ENCODE peak calls at places on chromosome 6, in four cellular contexts. R is HepG2, O is GM12878, B is H1. P is an unnamed sample.

GRCh38 chr6:7112741-7113313 is 5.1 kb downstream of the RREB1 start:
- DNase-seq in R (peak; percentile 69), O (peak; percentile 41), B (no peak), P (no peak)

GRCh38 chr6:64280569-64280968 is 645.0 kb downstream of the PHF3 start:
- DNase-seq in R (peak; percentile 21), O (no peak), B (no peak), P (no peak)

GRCh38 chr6:2448826-2449571 is 203.6 kb upstream of the GMDS start:
- DNase-seq in R (peak; percentile 72), O (no peak), B (no peak), P (peak; percentile 46)

GRCh38 chr6:156379946-156380707 is 397.1 kb upstream of the ARID1B start:
- DNase-seq in R (no peak), O (no peak), B (no peak), P (no peak)

GRCh38 chr6:11093065-11093590 is 506 bp upstream of the SMIM13 start:
- DNase-seq in R (no peak), O (no peak), B (no peak), P (no peak)

GRCh38 chr6:135250751-135251356 is 69.7 kb downstream of the MYB start:
- DNase-seq in R (peak; percentile 49), O (no peak), B (peak; percentile 56), P (peak; percentile 75)

GRCh38 chr6:137928286-137928685 is 61.2 kb downstream of the TNFAIP3 start:
- DNase-seq in R (no peak), O (no peak), B (no peak), P (no peak)

GRCh38 chr6:29926795-29927427 is 15.4 kb upstream of the HLA-A start:
- DNase-seq in R (peak; percentile 78), O (no peak), B (peak; percentile 64), P (no peak)

GRCh38 chr6:144931172-144932035 is 646.3 kb downstream of the UTRN start:
- DNase-seq in R (peak; percentile 27), O (no peak), B (peak; percentile 56), P (no peak)

GRCh38 chr6:45591306-45591705 is 213.6 kb upstream of the SUPT3H start:
- DNase-seq in R (no peak), O (no peak), B (peak; percentile 17), P (no peak)

GRCh38 chr6:45590751-45591184 is 213.0 kb upstream of the SUPT3H start:
- DNase-seq in R (no peak), O (no peak), B (peak; percentile 19), P (no peak)

GRCh38 chr6:45591816-45592359 is 214.2 kb upstream of the SUPT3H start:
- DNase-seq in R (no peak), O (no peak), B (peak; percentile 2), P (no peak)

GRCh38 chr6:45595010-45595851 is 217.5 kb upstream of the SUPT3H start:
- DNase-seq in R (no peak), O (no peak), B (peak; percentile 22), P (no peak)

GRCh38 chr6:45592991-45593390 is 215.3 kb upstream of the SUPT3H start:
- DNase-seq in R (no peak), O (no peak), B (no peak), P (no peak)
- TF ChIP-seq SUZ12 in R (no peak), O (no peak), B (no peak), P (no peak)

DNA sequence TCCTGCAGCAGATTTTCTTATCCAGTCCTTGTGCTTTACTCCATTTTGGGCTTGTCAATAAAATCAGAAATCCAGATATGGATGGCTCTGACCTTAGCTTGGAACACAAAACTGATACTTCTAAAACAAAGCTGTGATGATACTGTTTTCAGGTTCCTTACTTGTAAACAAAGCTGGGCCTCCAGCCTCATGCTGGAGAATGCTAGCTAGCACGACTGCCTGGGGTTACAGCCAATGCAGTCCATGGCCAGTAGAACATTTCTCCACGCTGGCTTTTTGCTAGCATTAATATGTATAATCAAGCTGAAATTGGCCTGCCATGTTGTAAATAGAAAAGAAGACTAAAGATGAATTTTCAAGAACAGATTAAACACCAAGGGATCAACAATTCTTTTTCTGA is 63.9 kb downstream of the MTHFD1L start:
- DNase-seq in R (no peak), O (no peak), B (no peak), P (no peak)
- H3K36me3 ChIP-seq in R (peaks cover 60% of the 10 kb centered on the region), O (no peaks in the 10 kb centered on the region), B (peaks cover 33% of the 10 kb centered on the region), P (peaks cover 39% of the 10 kb centered on the region)

GRCh38 chr6:38522322-38522721 is 117.4 kb downstream of the BTBD9 start:
- DNase-seq in R (no peak), O (no peak), B (no peak), P (no peak)
- TF ChIP-seq SUZ12 in R (no peak), O (no peak), B (no peak), P (no peak)

DNA sequence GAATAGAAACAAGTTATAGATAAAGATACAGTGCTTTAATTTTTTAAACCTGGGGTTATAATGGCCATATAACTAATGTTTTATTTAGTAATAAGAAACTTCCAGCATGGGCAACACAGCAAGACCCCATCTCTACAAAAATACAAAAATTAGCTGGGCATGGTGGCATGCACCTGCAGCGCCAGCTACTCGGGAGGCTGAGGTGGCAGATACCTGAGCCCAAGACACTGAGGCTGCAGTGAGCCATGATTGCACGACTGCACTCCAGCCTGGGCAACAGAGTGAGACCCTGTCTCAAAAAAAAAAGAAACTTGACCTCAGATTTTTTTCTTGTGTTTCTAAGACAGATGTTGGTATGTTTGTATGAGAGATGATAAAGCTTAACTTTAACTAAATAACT is 22.9 kb downstream of the EEF1A1 start:
- DNase-seq in R (no peak), O (no peak), B (no peak), P (no peak)
- H3K36me3 ChIP-seq in R (peaks cover 54% of the 10 kb centered on the region), O (peaks cover 6% of the 10 kb centered on the region), B (peaks cover 51% of the 10 kb centered on the region), P (peaks cover 51% of the 10 kb centered on the region)

GRCh38 chr6:57303931-57304681 is 13.3 kb upstream of the PRIM2 start:
- DNase-seq in R (no peak), O (no peak), B (no peak), P (no peak)
- TF ChIP-seq SUZ12 in R (no peak), O (no peak), B (no peak), P (no peak)

DNA sequence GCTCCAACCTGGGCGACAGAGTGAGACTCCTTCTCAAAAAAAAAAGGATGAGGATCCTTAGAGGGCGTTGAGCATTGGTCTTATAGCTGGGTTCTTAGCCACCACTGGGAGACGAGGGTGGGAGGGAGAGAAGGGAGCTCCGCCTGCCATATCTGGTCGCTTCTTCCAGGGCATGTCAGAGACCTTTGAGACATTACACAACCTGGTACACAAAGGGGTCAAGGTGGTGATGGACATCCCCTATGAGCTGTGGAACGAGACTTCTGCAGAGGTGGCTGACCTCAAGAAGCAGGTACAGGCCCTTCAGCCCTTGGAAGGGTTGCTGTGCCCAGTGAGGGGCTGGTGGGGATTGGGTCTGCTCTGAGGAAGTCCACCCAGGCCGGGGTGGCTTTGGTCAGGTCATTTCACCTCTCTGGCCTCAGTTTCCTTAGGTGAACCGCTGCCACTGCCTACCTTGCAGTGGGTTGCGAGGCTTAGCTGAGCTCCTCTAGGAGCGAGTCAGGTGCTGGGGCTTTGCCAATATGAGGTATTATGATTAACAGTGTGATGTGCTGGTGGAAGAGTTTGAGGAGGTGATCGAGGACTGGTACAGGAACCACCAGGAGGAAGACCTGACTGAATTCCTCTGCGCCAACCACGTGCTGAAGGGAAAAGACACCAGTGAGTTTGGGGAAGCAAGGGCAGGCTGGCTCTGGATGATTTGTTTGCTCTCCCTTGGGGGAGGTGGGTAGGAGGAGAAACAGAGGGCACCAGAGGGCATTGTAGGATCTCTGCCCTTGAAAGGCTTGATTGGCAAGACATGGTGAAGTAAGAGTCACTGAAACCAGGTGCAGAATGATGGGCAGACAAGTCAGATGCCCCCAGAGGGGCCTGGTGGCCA is 8.5 kb downstream of the CNPY3 start:
- DNase-seq in R (no peak), O (no peak), B (no peak), P (no peak)
- H3K36me3 ChIP-seq in R (peaks cover 41% of the 10 kb centered on the region), O (peaks cover 41% of the 10 kb centered on the region), B (peaks cover 44% of the 10 kb centered on the region), P (peaks cover 68% of the 10 kb centered on the region)

GRCh38 chr6:27617046-27617687 is 144.3 kb upstream of the ZNF184 start:
- DNase-seq in R (no peak), O (no peak), B (no peak), P (no peak)
- TF ChIP-seq SUZ12 in R (no peak), O (no peak), B (no peak), P (no peak)

DNA sequence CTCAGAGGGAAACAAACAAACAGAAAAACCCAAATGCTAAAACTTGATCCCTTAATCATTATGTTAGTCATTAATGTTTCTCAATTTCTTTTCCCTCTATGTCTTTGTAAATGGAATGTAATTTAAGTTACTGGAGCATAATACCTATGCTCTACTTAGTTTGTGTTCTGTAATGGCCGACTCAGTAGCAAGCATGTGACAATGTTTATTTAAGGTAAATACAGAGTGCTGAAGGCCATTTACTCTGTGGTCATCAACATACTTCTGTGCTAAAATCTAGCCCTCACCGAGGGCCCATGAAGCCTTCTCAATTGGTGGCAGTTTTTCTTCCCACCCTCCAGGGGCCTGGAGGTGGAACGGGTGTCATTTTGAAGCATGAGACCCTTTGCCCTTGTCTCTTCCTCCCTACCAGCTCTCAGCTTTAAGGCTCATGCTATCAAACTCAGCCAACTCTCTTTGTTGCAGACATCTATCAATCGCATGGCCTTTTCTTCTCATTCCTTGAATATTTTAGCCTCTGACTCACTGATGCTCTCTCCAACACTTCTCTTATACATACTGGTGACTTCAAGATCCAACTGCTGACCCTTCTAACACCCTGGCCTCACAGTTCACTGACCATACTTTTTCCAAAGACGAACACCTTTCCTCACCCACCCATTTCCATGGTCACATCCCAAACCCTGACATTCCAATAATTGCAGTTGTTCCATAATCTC is 48.2 kb downstream of the STX7 start:
- DNase-seq in R (peak; percentile 32), O (no peak), B (no peak), P (no peak)
- H3K36me3 ChIP-seq in R (peaks cover 56% of the 10 kb centered on the region), O (peaks cover 6% of the 10 kb centered on the region), B (peaks cover 37% of the 10 kb centered on the region), P (peaks cover 55% of the 10 kb centered on the region)

GRCh38 chr6:158044525-158044888 is 62.8 kb downstream of the SYNJ2 start:
- DNase-seq in R (no peak), O (no peak), B (no peak), P (no peak)
- TF ChIP-seq SUZ12 in R (no peak), O (no peak), B (no peak), P (no peak)